ENCODE peak calls at places on chromosomes 2 and 18, in seven cellular contexts. One of them, this sample, is unnamed.

GRCh38 chr2:10043906-10044601 is 704 bp downstream of the KLF11 start:
- DNase-seq in glutamatergic neuron: peak; percentile 96
- DNase-seq in cardiac muscle cell: peak; percentile 98
- DNase-seq in upper lobe of right lung: peak; percentile 99
- DNase-seq in fibroblast of lung: peak; percentile 87
- DNase-seq in neural crest cell: peak; percentile 90
- DNase-seq in A549: peak; percentile 93
- DNase-seq in this sample: peak; percentile 99

GRCh38 chr2:237726401-237726830 is 72.2 kb upstream of the RBM44 start:
- DNase-seq in glutamatergic neuron: no peak
- DNase-seq in cardiac muscle cell: peak; percentile 85
- DNase-seq in upper lobe of right lung: no peak
- DNase-seq in fibroblast of lung: peak; percentile 84
- DNase-seq in neural crest cell: no peak
- DNase-seq in A549: no peak
- DNase-seq in this sample: no peak

GRCh38 chr18:77059294-77059916 is 73.2 kb downstream of the MBP start:
- DNase-seq in glutamatergic neuron: peak; percentile 45
- DNase-seq in cardiac muscle cell: peak; percentile 83
- DNase-seq in upper lobe of right lung: no peak
- DNase-seq in fibroblast of lung: peak; percentile 64
- DNase-seq in neural crest cell: peak; percentile 50
- DNase-seq in A549: peak; percentile 80
- DNase-seq in this sample: no peak

GRCh38 chr18:35039633-35040032 is 1.6 kb upstream of the MAPRE2 start:
- DNase-seq in glutamatergic neuron: no peak
- DNase-seq in cardiac muscle cell: no peak
- DNase-seq in upper lobe of right lung: no peak
- DNase-seq in fibroblast of lung: peak; percentile 46
- DNase-seq in neural crest cell: no peak
- DNase-seq in A549: no peak
- DNase-seq in this sample: no peak

GRCh38 chr2:193141-193552 is 70.7 kb downstream of the SH3YL1 start:
- DNase-seq in glutamatergic neuron: no peak
- DNase-seq in cardiac muscle cell: no peak
- DNase-seq in upper lobe of right lung: no peak
- DNase-seq in fibroblast of lung: peak; percentile 3
- DNase-seq in neural crest cell: no peak
- DNase-seq in A549: no peak
- DNase-seq in this sample: no peak

GRCh38 chr2:189252991-189253680 is 73.6 kb upstream of the COL5A2 start:
- DNase-seq in glutamatergic neuron: no peak
- DNase-seq in cardiac muscle cell: no peak
- DNase-seq in upper lobe of right lung: no peak
- DNase-seq in fibroblast of lung: no peak
- DNase-seq in neural crest cell: no peak
- DNase-seq in A549: peak; percentile 47
- DNase-seq in this sample: no peak

GRCh38 chr2:177036754-177037153 is 175.8 kb upstream of the HNRNPA3 start:
- DNase-seq in glutamatergic neuron: no peak
- DNase-seq in cardiac muscle cell: no peak
- DNase-seq in upper lobe of right lung: no peak
- DNase-seq in fibroblast of lung: no peak
- DNase-seq in neural crest cell: no peak
- DNase-seq in A549: no peak
- DNase-seq in this sample: no peak

GRCh38 chr2:39240758-39241157 is 3.0 kb downstream of the CDKL4 start:
- DNase-seq in glutamatergic neuron: no peak
- DNase-seq in cardiac muscle cell: no peak
- DNase-seq in upper lobe of right lung: no peak
- DNase-seq in fibroblast of lung: no peak
- DNase-seq in neural crest cell: no peak
- DNase-seq in A549: no peak
- DNase-seq in this sample: no peak

GRCh38 chr18:63177259-63177658 is 142.3 kb downstream of the BCL2 start:
- DNase-seq in glutamatergic neuron: no peak
- DNase-seq in cardiac muscle cell: no peak
- DNase-seq in upper lobe of right lung: no peak
- DNase-seq in fibroblast of lung: no peak
- DNase-seq in neural crest cell: no peak
- DNase-seq in A549: no peak
- DNase-seq in this sample: no peak

GRCh38 chr2:172282944-172283343 is 144.4 kb upstream of the ITGA6 start:
- DNase-seq in glutamatergic neuron: no peak
- DNase-seq in cardiac muscle cell: peak; percentile 62
- DNase-seq in upper lobe of right lung: no peak
- DNase-seq in fibroblast of lung: peak; percentile 94
- DNase-seq in neural crest cell: no peak
- DNase-seq in A549: no peak
- DNase-seq in this sample: no peak

GRCh38 chr2:108621087-108621559 is 86.9 kb downstream of the LIMS1 start:
- DNase-seq in glutamatergic neuron: no peak
- DNase-seq in cardiac muscle cell: no peak
- DNase-seq in upper lobe of right lung: no peak
- DNase-seq in fibroblast of lung: peak; percentile 76
- DNase-seq in neural crest cell: no peak
- DNase-seq in A549: peak; percentile 56
- DNase-seq in this sample: no peak

GRCh38 chr2:169928463-169928864 is 101.2 kb downstream of the UBR3 start:
- DNase-seq in glutamatergic neuron: no peak
- DNase-seq in cardiac muscle cell: peak; percentile 70
- DNase-seq in upper lobe of right lung: no peak
- DNase-seq in fibroblast of lung: peak; percentile 40
- DNase-seq in neural crest cell: no peak
- DNase-seq in A549: peak; percentile 62
- DNase-seq in this sample: no peak

GRCh38 chr2:44329343-44329742 is 32.0 kb downstream of the PREPL start:
- DNase-seq in glutamatergic neuron: no peak
- DNase-seq in cardiac muscle cell: no peak
- DNase-seq in upper lobe of right lung: no peak
- DNase-seq in fibroblast of lung: no peak
- DNase-seq in neural crest cell: no peak
- DNase-seq in A549: no peak
- DNase-seq in this sample: no peak

GRCh38 chr2:1538663-1539062 is 125.4 kb downstream of the TPO start:
- DNase-seq in glutamatergic neuron: peak; percentile 52
- DNase-seq in cardiac muscle cell: peak; percentile 21
- DNase-seq in upper lobe of right lung: no peak
- DNase-seq in fibroblast of lung: peak; percentile 15
- DNase-seq in neural crest cell: no peak
- DNase-seq in A549: peak; percentile 71
- DNase-seq in this sample: no peak

GRCh38 chr18:74219056-74219455 is 70.7 kb downstream of the TIMM21 start:
- DNase-seq in glutamatergic neuron: no peak
- DNase-seq in cardiac muscle cell: peak; percentile 75
- DNase-seq in upper lobe of right lung: no peak
- DNase-seq in fibroblast of lung: no peak
- DNase-seq in neural crest cell: no peak
- DNase-seq in A549: no peak
- DNase-seq in this sample: no peak

GRCh38 chr2:131153529-131153928 is 48.4 kb downstream of the PLEKHB2 start:
- DNase-seq in glutamatergic neuron: no peak
- DNase-seq in cardiac muscle cell: no peak
- DNase-seq in upper lobe of right lung: no peak
- DNase-seq in fibroblast of lung: no peak
- DNase-seq in neural crest cell: no peak
- DNase-seq in A549: no peak
- DNase-seq in this sample: no peak

GRCh38 chr2:85804583-85804982 is 50.8 kb downstream of the ATOH8 start:
- DNase-seq in glutamatergic neuron: no peak
- DNase-seq in cardiac muscle cell: no peak
- DNase-seq in upper lobe of right lung: no peak
- DNase-seq in fibroblast of lung: no peak
- DNase-seq in neural crest cell: no peak
- DNase-seq in A549: peak; percentile 36
- DNase-seq in this sample: no peak

GRCh38 chr18:7728297-7728696 is 161.2 kb downstream of the PTPRM start:
- DNase-seq in glutamatergic neuron: no peak
- DNase-seq in cardiac muscle cell: no peak
- DNase-seq in upper lobe of right lung: no peak
- DNase-seq in fibroblast of lung: no peak
- DNase-seq in neural crest cell: no peak
- DNase-seq in A549: no peak
- DNase-seq in this sample: no peak

GRCh38 chr2:238097201-238097987 is 2.7 kb upstream of the ESPNL start:
- DNase-seq in glutamatergic neuron: no peak
- DNase-seq in cardiac muscle cell: no peak
- DNase-seq in upper lobe of right lung: peak; percentile 59
- DNase-seq in fibroblast of lung: no peak
- DNase-seq in neural crest cell: no peak
- DNase-seq in A549: no peak
- DNase-seq in this sample: peak; percentile 90

GRCh38 chr18:75926811-75927210 is 499.3 kb upstream of the SMIM21 start:
- DNase-seq in glutamatergic neuron: no peak
- DNase-seq in cardiac muscle cell: peak; percentile 1
- DNase-seq in upper lobe of right lung: no peak
- DNase-seq in fibroblast of lung: peak; percentile 62
- DNase-seq in neural crest cell: no peak
- DNase-seq in A549: peak; percentile 7
- DNase-seq in this sample: no peak

GRCh38 chr2:109710505-109711229 is 83.4 kb upstream of the RGPD5 start:
- DNase-seq in glutamatergic neuron: no peak
- DNase-seq in cardiac muscle cell: no peak
- DNase-seq in upper lobe of right lung: peak; percentile 32
- DNase-seq in fibroblast of lung: no peak
- DNase-seq in neural crest cell: no peak
- DNase-seq in A549: no peak
- DNase-seq in this sample: no peak

GRCh38 chr2:21033237-21034155 is 10.4 kb downstream of the APOB start:
- DNase-seq in glutamatergic neuron: no peak
- DNase-seq in cardiac muscle cell: no peak
- DNase-seq in upper lobe of right lung: no peak
- DNase-seq in fibroblast of lung: no peak
- DNase-seq in neural crest cell: no peak
- DNase-seq in A549: no peak
- DNase-seq in this sample: no peak

GRCh38 chr2:23757686-23758433 is 169.1 kb downstream of the ATAD2B start:
- DNase-seq in glutamatergic neuron: no peak
- DNase-seq in cardiac muscle cell: peak; percentile 81
- DNase-seq in upper lobe of right lung: no peak
- DNase-seq in fibroblast of lung: peak; percentile 91
- DNase-seq in neural crest cell: no peak
- DNase-seq in A549: peak; percentile 70
- DNase-seq in this sample: no peak

GRCh38 chr2:18378020-18378653 is 182.3 kb downstream of the RDH14 start:
- DNase-seq in glutamatergic neuron: peak; percentile 53
- DNase-seq in cardiac muscle cell: peak; percentile 60
- DNase-seq in upper lobe of right lung: no peak
- DNase-seq in fibroblast of lung: peak; percentile 38
- DNase-seq in neural crest cell: peak; percentile 49
- DNase-seq in A549: peak; percentile 55
- DNase-seq in this sample: no peak

GRCh38 chr2:61328707-61329251 is 142.1 kb downstream of the USP34 start:
- DNase-seq in glutamatergic neuron: no peak
- DNase-seq in cardiac muscle cell: no peak
- DNase-seq in upper lobe of right lung: peak; percentile 69
- DNase-seq in fibroblast of lung: peak; percentile 21
- DNase-seq in neural crest cell: no peak
- DNase-seq in A549: peak; percentile 28
- DNase-seq in this sample: no peak

GRCh38 chr2:149394864-149395263 is 64.5 kb downstream of the LYPD6 start:
- DNase-seq in glutamatergic neuron: no peak
- DNase-seq in cardiac muscle cell: no peak
- DNase-seq in upper lobe of right lung: no peak
- DNase-seq in fibroblast of lung: peak; percentile 13
- DNase-seq in neural crest cell: no peak
- DNase-seq in A549: no peak
- DNase-seq in this sample: no peak

DNA sequence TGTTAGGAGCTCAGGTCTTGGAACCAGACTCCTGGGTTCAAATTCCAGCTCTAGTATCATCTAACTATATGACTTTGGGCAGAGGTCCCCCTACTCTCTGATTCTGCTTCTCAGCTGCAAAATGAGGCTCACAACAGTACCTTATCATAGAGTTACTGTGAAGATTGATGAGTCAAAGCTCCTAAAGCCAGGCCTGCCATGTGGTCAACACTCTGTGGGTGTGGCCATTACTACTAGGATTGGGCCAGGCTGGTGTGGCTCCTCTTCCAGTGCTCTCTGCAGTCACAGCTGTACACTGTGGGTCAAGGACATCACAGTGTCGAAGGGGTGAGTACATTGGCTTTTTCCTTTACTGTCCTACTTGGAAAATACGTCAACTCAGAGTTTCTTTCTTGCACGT is 22.6 kb downstream of the CAPN13 start:
- DNase-seq in glutamatergic neuron: no peak
- DNase-seq in cardiac muscle cell: no peak
- DNase-seq in upper lobe of right lung: no peak
- DNase-seq in fibroblast of lung: no peak
- DNase-seq in neural crest cell: no peak
- DNase-seq in A549: no peak
- DNase-seq in this sample: peak; percentile 70
- TF ChIP-seq CTCF in glutamatergic neuron: no peak
- TF ChIP-seq CTCF in cardiac muscle cell: no peak
- TF ChIP-seq CTCF in upper lobe of right lung: no peak
- TF ChIP-seq CTCF in fibroblast of lung: no peak
- TF ChIP-seq CTCF in neural crest cell: no peak
- TF ChIP-seq CTCF in A549: no peak
- TF ChIP-seq CTCF in this sample: no peak

GRCh38 chr2:213806125-213806726 is 522.0 kb downstream of the SPAG16 start:
- DNase-seq in glutamatergic neuron: no peak
- DNase-seq in cardiac muscle cell: peak; percentile 53
- DNase-seq in upper lobe of right lung: no peak
- DNase-seq in fibroblast of lung: peak; percentile 33
- DNase-seq in neural crest cell: no peak
- DNase-seq in A549: peak; percentile 30
- DNase-seq in this sample: no peak
- TF ChIP-seq CTCF in glutamatergic neuron: peak; percentile 45
- TF ChIP-seq CTCF in cardiac muscle cell: peak; percentile 19
- TF ChIP-seq CTCF in upper lobe of right lung: peak; percentile 34
- TF ChIP-seq CTCF in fibroblast of lung: no peak
- TF ChIP-seq CTCF in neural crest cell: peak; percentile 74
- TF ChIP-seq CTCF in A549: peak; percentile 62
- TF ChIP-seq CTCF in this sample: peak; percentile 14

DNA sequence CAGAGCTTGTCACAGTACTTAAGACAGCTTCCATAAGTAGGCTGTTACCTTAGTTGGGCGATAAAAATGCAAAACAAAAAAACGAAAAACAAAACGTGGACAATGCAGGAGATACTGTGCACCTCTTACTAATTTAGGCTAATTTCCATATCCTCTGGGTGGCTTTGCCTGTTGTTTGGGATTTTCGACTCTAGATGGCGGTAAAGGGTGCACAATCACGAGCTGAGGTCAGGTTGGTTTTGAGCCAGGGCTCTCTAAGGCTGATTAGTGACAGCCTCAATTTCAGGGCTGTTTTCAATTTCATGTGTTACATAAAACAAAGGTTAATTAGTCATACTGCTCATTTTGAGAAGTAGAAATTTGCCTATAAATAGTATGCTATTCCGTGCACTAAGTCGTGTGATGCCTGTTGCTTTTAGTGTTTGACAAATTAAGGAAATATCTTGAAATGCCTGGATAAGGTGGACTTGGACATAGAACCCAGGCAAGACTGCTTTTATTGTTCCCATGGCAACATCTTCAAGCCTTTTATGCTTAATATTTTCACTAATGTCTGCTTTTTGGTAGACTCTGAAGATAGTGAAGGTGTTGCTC is 493.1 kb downstream of the SOCS6 start:
- DNase-seq in glutamatergic neuron: peak; percentile 72
- DNase-seq in cardiac muscle cell: peak; percentile 65
- DNase-seq in upper lobe of right lung: no peak
- DNase-seq in fibroblast of lung: peak; percentile 4
- DNase-seq in neural crest cell: peak; percentile 71
- DNase-seq in A549: peak; percentile 22
- DNase-seq in this sample: no peak
- TF ChIP-seq CTCF in glutamatergic neuron: peak; percentile 79
- TF ChIP-seq CTCF in cardiac muscle cell: peak; percentile 80
- TF ChIP-seq CTCF in upper lobe of right lung: peak; percentile 60
- TF ChIP-seq CTCF in fibroblast of lung: peak; percentile 32
- TF ChIP-seq CTCF in neural crest cell: peak; percentile 81
- TF ChIP-seq CTCF in A549: peak; percentile 46
- TF ChIP-seq CTCF in this sample: peak; percentile 40

GRCh38 chr2:194105358-194105757 is 1551.7 kb upstream of the SLC39A10 start:
- DNase-seq in glutamatergic neuron: no peak
- DNase-seq in cardiac muscle cell: no peak
- DNase-seq in upper lobe of right lung: no peak
- DNase-seq in fibroblast of lung: no peak
- DNase-seq in neural crest cell: no peak
- DNase-seq in A549: no peak
- DNase-seq in this sample: no peak
- TF ChIP-seq CTCF in glutamatergic neuron: no peak
- TF ChIP-seq CTCF in cardiac muscle cell: no peak
- TF ChIP-seq CTCF in upper lobe of right lung: no peak
- TF ChIP-seq CTCF in fibroblast of lung: no peak
- TF ChIP-seq CTCF in neural crest cell: no peak
- TF ChIP-seq CTCF in A549: no peak
- TF ChIP-seq CTCF in this sample: no peak

This sample was measured in esophagus muscularis mucosa.